ENCODE peak calls at places on chromosomes 16 and 17, in five cellular contexts. Q is cardiac muscle cell, G is cardiac fibroblast, M is spleen, U is astrocyte of the cerebellum. V is an unnamed sample.

GRCh38 chr17:7972131-7972785 is 30.2 kb upstream of the GUCY2D start:
- DNase-seq in Q (peak), U (no peak), M (no peak), G (no peak), V (no peak)

GRCh38 chr17:4498461-4499397 is at the start of gene SPNS2:
- DNase-seq in G (peak), U (no peak), Q (peak), M (peak), V (peak)

GRCh38 chr17:77772461-77772897 is 186.0 kb upstream of the TNRC6C start:
- DNase-seq in Q (peak), M (peak), U (peak), G (peak), V (no peak)

GRCh38 chr16:89573826-89574680 is 1.5 kb upstream of the CPNE7 start:
- DNase-seq in G (no peak), U (no peak), M (peak), Q (no peak), V (no peak)

GRCh38 chr17:4230142-4230541 is 33.6 kb downstream of the ANKFY1 start:
- DNase-seq in G (peak), Q (peak), M (no peak), U (peak), V (peak)

GRCh38 chr16:22369221-22369811 is 5.1 kb downstream of the CDR2 start:
- DNase-seq in U (no peak), Q (peak), M (no peak), G (peak), V (peak)

GRCh38 chr16:12119562-12119961 is 143.0 kb downstream of the SNX29 start:
- DNase-seq in U (no peak), M (no peak), G (peak), Q (no peak), V (peak)

GRCh38 chr16:48123104-48123788 is 32.5 kb downstream of the ABCC12 start:
- DNase-seq in Q (peak), M (no peak), G (peak), U (peak), V (peak)

GRCh38 chr16:49453983-49454382 is 80.4 kb downstream of the C16orf78 start:
- DNase-seq in Q (no peak), U (no peak), M (peak), G (no peak), V (no peak)

GRCh38 chr17:17028059-17028877 is 14.0 kb upstream of the MPRIP start:
- DNase-seq in Q (peak), M (no peak), G (peak), U (no peak), V (no peak)

GRCh38 chr17:1038459-1039118 is 41.7 kb downstream of the TIMM22 start:
- DNase-seq in G (no peak), Q (no peak), M (no peak), U (no peak), V (no peak)

GRCh38 chr17:73045722-73046121 is 46.8 kb downstream of the SLC39A11 start:
- DNase-seq in M (no peak), U (no peak), Q (no peak), G (no peak), V (no peak)

GRCh38 chr17:73066148-73066884 is 26.2 kb downstream of the SLC39A11 start:
- DNase-seq in U (no peak), G (no peak), M (no peak), Q (no peak), V (no peak)

GRCh38 chr16:4270595-4270994 is 2.2 kb downstream of the TFAP4 start:
- DNase-seq in U (no peak), G (no peak), M (no peak), Q (no peak), V (no peak)

GRCh38 chr16:9092963-9093477 is 1.6 kb downstream of the HAPSTR1 start:
- DNase-seq in G (no peak), M (peak), Q (no peak), U (no peak), V (no peak)

GRCh38 chr17:4944554-4945175 is 3.7 kb downstream of the PFN1 start:
- DNase-seq in G (no peak), Q (no peak), M (peak), U (no peak), V (no peak)

GRCh38 chr17:61400786-61401279 is 1.2 kb downstream of the TBX2 start:
- DNase-seq in U (no peak), Q (peak), M (no peak), G (peak), V (no peak)

GRCh38 chr16:83109736-83110135 is 483.0 kb downstream of the CDH13 start:
- DNase-seq in M (no peak), G (no peak), Q (no peak), U (no peak), V (no peak)

GRCh38 chr17:8290043-8290442 is 1.6 kb downstream of the RANGRF start:
- DNase-seq in G (no peak), Q (no peak), M (no peak), U (no peak), V (peak)

DNA sequence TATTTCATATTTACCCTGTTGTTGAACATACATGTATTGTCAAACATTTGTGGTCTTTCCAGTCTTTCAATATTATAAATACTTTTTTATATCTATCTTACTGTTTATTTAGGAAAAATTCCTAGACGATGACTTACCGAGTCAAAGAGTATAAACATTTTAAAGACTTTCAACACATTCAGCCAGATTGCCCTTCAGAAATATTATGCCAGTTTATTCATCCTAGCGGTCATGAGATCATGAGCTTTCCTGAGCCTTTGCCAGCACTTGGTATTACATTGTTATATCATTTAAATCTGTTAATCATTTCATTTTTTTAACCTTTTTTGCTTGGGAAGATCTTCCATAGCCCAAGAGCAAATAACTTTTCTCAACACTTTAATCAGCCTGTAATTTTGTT is 197.4 kb downstream of the SPECC1 start:
- DNase-seq in M (no peak), U (no peak), G (peak), Q (peak), V (peak)
- TF ChIP-seq CTCF in M (no peak), U (no peak), G (no peak), Q (no peak), V (no peak)

DNA sequence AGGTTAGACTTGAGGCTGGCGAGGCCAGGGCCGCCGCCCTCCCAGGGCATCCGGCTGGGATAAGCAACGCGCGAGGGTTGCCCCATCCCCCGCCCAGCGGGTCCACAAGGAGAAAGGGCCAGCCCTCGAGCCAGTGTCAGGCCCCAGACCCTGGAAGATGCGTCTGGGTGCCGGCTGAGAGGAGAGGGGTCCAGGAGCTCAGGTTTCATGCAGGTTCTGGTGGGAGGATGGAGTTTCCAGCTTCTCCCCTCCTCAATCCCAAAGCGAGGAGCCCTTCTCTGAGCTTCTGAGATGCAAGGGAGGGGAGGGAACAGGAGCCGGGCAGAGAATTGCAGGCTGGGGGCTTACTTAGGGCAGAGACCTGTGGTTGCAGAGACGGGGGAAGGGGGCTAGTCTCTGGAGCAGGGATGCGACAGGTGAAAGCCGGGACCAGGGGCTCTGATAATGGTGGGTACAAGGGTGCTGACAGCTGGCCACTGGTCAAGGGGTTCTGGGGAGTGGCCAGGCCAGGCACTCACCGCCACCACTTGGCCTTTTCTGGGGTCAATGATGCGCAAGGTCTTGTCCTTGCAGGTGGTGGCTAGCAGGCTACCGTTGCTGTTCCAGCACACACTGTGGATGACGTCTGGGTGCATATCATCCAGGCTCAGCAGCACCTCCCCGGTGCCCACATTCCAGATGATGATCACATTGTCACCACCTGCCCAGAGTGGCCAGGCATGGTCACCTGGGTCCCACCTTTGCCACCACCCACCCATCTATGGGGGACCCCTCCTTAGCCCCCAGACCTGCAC is 4.2 kb downstream of the CORO6 start:
- DNase-seq in M (no peak), G (no peak), U (no peak), Q (no peak), V (no peak)
- H3K4me3 ChIP-seq in M (peak), G (no peak), U (no peak), Q (no peak), V (no peak)

DNA sequence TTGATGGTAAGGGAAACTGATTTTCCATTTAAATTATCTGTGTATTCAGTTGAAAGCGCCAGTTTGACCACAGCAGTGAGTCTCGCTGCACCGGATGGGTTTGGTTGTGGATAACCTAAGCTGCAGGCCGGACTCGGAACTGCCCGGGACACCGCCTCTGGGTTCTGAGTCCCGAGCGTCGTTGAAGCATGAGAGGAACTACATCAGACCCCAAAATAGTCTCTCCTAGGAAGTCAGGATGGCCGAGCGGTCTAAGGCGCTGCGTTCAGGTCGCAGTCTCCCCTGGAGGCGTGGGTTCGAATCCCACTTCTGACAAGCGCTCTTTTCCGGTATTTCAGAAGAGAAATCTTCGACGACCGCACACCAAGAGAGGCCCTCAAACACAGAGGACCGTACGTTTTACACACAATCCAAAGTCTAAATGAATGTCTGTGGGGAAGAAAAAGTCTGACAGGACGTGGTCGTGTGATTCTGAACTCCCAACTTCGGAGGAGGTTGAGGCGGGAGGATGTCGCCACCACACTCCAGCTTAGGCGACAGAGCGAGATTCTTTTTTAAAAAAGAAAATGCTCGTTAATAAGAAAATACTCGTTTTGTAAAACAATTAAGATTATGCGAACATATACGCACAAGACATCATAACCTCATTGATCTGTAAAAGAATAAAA is 15.4 kb upstream of the PLLP start:
- DNase-seq in M (peak), Q (peak), U (peak), G (peak), V (peak)
- TF ChIP-seq CTCF in M (peak), Q (no peak), U (peak), G (peak), V (no peak)

DNA sequence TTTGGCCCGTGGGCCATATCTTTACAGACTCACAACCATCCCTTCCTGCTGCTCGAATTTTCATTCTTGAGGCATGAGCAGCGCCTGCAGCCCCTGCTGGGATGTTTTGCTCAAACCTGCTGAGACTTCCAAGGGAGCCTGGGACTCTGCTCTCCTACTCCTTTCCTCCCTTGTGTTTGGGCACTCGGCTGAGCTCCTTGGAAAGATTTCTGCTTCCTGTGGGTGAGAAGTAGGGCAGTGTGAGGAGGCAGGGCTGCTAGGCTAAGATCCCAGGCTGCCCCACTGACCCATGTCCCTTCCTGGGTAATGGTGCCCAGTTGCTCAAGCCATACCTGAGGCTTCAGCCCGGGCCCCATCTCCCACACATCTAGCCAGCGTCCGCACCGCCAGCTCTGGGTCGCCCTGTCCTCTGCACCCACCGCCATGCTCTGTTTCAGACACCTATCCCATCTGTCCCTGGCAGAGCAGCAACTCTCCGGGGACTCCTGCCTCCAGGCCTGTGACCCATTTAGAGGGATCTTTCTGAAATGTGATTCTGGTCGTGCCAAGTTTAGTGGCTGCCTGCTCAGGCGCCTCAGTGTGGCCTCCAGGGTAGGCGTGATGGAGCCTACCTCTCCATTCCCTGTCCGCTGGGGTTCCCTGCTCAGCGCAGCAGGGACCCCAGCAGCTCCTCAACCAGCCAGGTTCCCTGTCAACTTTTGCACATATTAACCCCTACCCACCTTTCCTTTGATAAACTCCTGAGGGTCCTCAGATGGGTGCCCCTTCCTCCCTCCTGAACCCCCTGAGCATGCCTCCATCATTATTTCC is 190.1 kb downstream of the CCDC182 start:
- DNase-seq in G (no peak), Q (no peak), U (no peak), M (no peak), V (no peak)
- H3K4me3 ChIP-seq in G (no peak), Q (no peak), U (no peak), M (no peak), V (no peak)

DNA sequence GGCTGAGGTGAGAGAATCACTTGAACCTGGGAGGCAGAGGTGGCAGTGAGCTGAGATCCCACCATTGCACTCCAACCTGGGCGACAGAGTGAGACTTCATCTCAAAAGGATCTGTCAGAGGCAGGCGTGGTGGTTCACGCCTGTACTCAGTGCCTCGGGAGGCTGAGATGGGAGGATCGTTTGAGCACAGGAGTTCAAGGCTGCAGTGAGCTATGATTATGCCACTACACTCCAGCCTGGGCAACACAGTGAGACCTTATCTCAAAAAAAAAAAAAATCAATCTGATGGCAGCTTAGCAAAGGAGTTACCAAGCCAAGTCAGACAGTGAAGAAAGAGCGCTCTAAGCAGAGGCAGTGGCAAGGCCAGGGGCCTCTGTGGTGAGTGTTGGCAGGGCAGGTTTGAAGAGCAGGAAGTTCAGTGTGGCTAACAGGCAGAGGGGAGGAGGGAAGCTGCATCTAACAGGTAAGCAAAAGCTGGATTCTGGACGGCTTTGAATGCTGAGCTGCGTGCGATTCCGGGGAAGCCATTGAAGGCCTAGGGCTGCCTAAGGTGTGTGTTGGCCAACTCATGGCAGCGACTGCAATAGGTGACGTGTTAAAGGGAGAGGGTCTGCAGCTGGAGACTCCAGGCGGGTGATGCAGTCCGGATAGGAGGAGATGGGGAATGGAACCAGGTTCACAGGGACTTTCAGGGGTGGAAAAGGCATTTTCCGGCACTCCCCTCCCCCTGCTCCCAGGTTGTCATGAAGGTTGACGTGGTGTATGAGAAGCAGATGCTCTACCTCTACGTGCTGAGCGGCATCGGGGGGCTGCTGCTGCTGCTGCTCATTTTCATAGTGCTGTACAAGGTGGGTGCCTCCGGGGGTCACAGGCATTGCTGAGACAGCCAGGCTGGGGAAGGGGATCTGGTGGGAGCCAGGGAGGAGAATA is 7.0 kb downstream of the ZNF768 start:
- DNase-seq in G (no peak), M (no peak), Q (no peak), U (no peak), V (no peak)
- TF ChIP-seq CTCF in G (no peak), M (no peak), Q (no peak), U (no peak), V (no peak)

V was measured in foreskin fibroblast.